ENCODE peak calls at places on chromosomes 11 and 22, in four cellular contexts. One of them, this sample, is unnamed.

GRCh38 chr22:21067075-21067900 is 21.5 kb downstream of the LRRC74B start:
- DNase-seq in HT-29: no peak
- DNase-seq in activated T-cell treated with anti-CD3 and anti-CD28 coated beads, Interleukin-2, amount 50 U/mL, for 72 hours: no peak
- DNase-seq in fibroblast of pulmonary artery: no peak
- DNase-seq in this sample: no peak

GRCh38 chr11:75431533-75432525 is 1.2 kb downstream of the KLHL35 start:
- DNase-seq in fibroblast of pulmonary artery: no peak
- DNase-seq in HT-29: peak
- DNase-seq in activated T-cell treated with anti-CD3 and anti-CD28 coated beads, Interleukin-2, amount 50 U/mL, for 72 hours: no peak
- DNase-seq in this sample: peak

GRCh38 chr11:115425816-115426215 is 78.4 kb downstream of the CADM1 start:
- DNase-seq in HT-29: no peak
- DNase-seq in fibroblast of pulmonary artery: no peak
- DNase-seq in activated T-cell treated with anti-CD3 and anti-CD28 coated beads, Interleukin-2, amount 50 U/mL, for 72 hours: no peak
- DNase-seq in this sample: no peak

GRCh38 chr11:95698939-95699562 is 90.5 kb downstream of the FAM76B start:
- DNase-seq in fibroblast of pulmonary artery: no peak
- DNase-seq in HT-29: no peak
- DNase-seq in activated T-cell treated with anti-CD3 and anti-CD28 coated beads, Interleukin-2, amount 50 U/mL, for 72 hours: no peak
- DNase-seq in this sample: no peak

GRCh38 chr11:121024989-121025388 is 1.1 kb downstream of the TBCEL start:
- DNase-seq in HT-29: peak
- DNase-seq in fibroblast of pulmonary artery: peak
- DNase-seq in activated T-cell treated with anti-CD3 and anti-CD28 coated beads, Interleukin-2, amount 50 U/mL, for 72 hours: no peak
- DNase-seq in this sample: peak

GRCh38 chr22:46031066-46031465 is 54.1 kb upstream of the WNT7B start:
- DNase-seq in activated T-cell treated with anti-CD3 and anti-CD28 coated beads, Interleukin-2, amount 50 U/mL, for 72 hours: no peak
- DNase-seq in fibroblast of pulmonary artery: no peak
- DNase-seq in HT-29: no peak
- DNase-seq in this sample: no peak

GRCh38 chr22:33539902-33540751 is 380.1 kb downstream of the LARGE1 start:
- DNase-seq in activated T-cell treated with anti-CD3 and anti-CD28 coated beads, Interleukin-2, amount 50 U/mL, for 72 hours: no peak
- DNase-seq in fibroblast of pulmonary artery: no peak
- DNase-seq in HT-29: peak
- DNase-seq in this sample: no peak

GRCh38 chr11:24391165-24391564 is 105.7 kb upstream of the LUZP2 start:
- DNase-seq in fibroblast of pulmonary artery: peak
- DNase-seq in HT-29: peak
- DNase-seq in activated T-cell treated with anti-CD3 and anti-CD28 coated beads, Interleukin-2, amount 50 U/mL, for 72 hours: no peak
- DNase-seq in this sample: peak

GRCh38 chr22:20979243-20979809 is 2.8 kb upstream of the LZTR1 start:
- DNase-seq in activated T-cell treated with anti-CD3 and anti-CD28 coated beads, Interleukin-2, amount 50 U/mL, for 72 hours: peak
- DNase-seq in fibroblast of pulmonary artery: peak
- DNase-seq in HT-29: no peak
- DNase-seq in this sample: no peak

GRCh38 chr11:129372609-129373488 is 2.8 kb upstream of the BARX2 start:
- DNase-seq in fibroblast of pulmonary artery: no peak
- DNase-seq in activated T-cell treated with anti-CD3 and anti-CD28 coated beads, Interleukin-2, amount 50 U/mL, for 72 hours: peak
- DNase-seq in HT-29: no peak
- DNase-seq in this sample: no peak

GRCh38 chr11:47843354-47844060 is 4.6 kb downstream of the NUP160 start:
- DNase-seq in fibroblast of pulmonary artery: no peak
- DNase-seq in HT-29: no peak
- DNase-seq in activated T-cell treated with anti-CD3 and anti-CD28 coated beads, Interleukin-2, amount 50 U/mL, for 72 hours: no peak
- DNase-seq in this sample: no peak

GRCh38 chr11:20131744-20132666 is 28.3 kb downstream of the DBX1 start:
- DNase-seq in fibroblast of pulmonary artery: peak
- DNase-seq in activated T-cell treated with anti-CD3 and anti-CD28 coated beads, Interleukin-2, amount 50 U/mL, for 72 hours: peak
- DNase-seq in HT-29: peak
- DNase-seq in this sample: no peak

GRCh38 chr11:78465169-78465942 is 47.7 kb upstream of the GAB2 start:
- DNase-seq in HT-29: no peak
- DNase-seq in fibroblast of pulmonary artery: no peak
- DNase-seq in activated T-cell treated with anti-CD3 and anti-CD28 coated beads, Interleukin-2, amount 50 U/mL, for 72 hours: peak
- DNase-seq in this sample: no peak

GRCh38 chr22:34966980-34967379 is 99.0 kb upstream of the ISX start:
- DNase-seq in HT-29: no peak
- DNase-seq in fibroblast of pulmonary artery: no peak
- DNase-seq in activated T-cell treated with anti-CD3 and anti-CD28 coated beads, Interleukin-2, amount 50 U/mL, for 72 hours: no peak
- DNase-seq in this sample: no peak

GRCh38 chr11:69297225-69297925 is 3.4 kb downstream of the MYEOV start:
- DNase-seq in fibroblast of pulmonary artery: peak
- DNase-seq in HT-29: peak
- DNase-seq in activated T-cell treated with anti-CD3 and anti-CD28 coated beads, Interleukin-2, amount 50 U/mL, for 72 hours: peak
- DNase-seq in this sample: peak

GRCh38 chr22:21919526-21920307 is 32.9 kb downstream of the PPM1F start:
- DNase-seq in activated T-cell treated with anti-CD3 and anti-CD28 coated beads, Interleukin-2, amount 50 U/mL, for 72 hours: no peak
- DNase-seq in fibroblast of pulmonary artery: no peak
- DNase-seq in HT-29: no peak
- DNase-seq in this sample: no peak

GRCh38 chr11:125777309-125777708 is 1.3 kb downstream of the PATE2 start:
- DNase-seq in fibroblast of pulmonary artery: peak
- DNase-seq in HT-29: no peak
- DNase-seq in activated T-cell treated with anti-CD3 and anti-CD28 coated beads, Interleukin-2, amount 50 U/mL, for 72 hours: no peak
- DNase-seq in this sample: peak

GRCh38 chr11:74031310-74031676 is 22.4 kb upstream of the UCP3 start:
- DNase-seq in HT-29: no peak
- DNase-seq in fibroblast of pulmonary artery: no peak
- DNase-seq in activated T-cell treated with anti-CD3 and anti-CD28 coated beads, Interleukin-2, amount 50 U/mL, for 72 hours: no peak
- DNase-seq in this sample: no peak

GRCh38 chr11:33895752-33896137 is 3.9 kb upstream of the LMO2 start:
- DNase-seq in activated T-cell treated with anti-CD3 and anti-CD28 coated beads, Interleukin-2, amount 50 U/mL, for 72 hours: no peak
- DNase-seq in fibroblast of pulmonary artery: no peak
- DNase-seq in HT-29: no peak
- DNase-seq in this sample: no peak

GRCh38 chr11:118899296-118899688 is 15.6 kb downstream of the CXCR5 start:
- DNase-seq in fibroblast of pulmonary artery: no peak
- DNase-seq in activated T-cell treated with anti-CD3 and anti-CD28 coated beads, Interleukin-2, amount 50 U/mL, for 72 hours: no peak
- DNase-seq in HT-29: no peak
- DNase-seq in this sample: no peak

GRCh38 chr11:68148071-68148805 is 27.1 kb upstream of the CHKA start:
- DNase-seq in activated T-cell treated with anti-CD3 and anti-CD28 coated beads, Interleukin-2, amount 50 U/mL, for 72 hours: no peak
- DNase-seq in HT-29: no peak
- DNase-seq in fibroblast of pulmonary artery: no peak
- DNase-seq in this sample: no peak

GRCh38 chr11:66340596-66341501 is 4.1 kb downstream of the BRMS1 start:
- DNase-seq in activated T-cell treated with anti-CD3 and anti-CD28 coated beads, Interleukin-2, amount 50 U/mL, for 72 hours: no peak
- DNase-seq in HT-29: no peak
- DNase-seq in fibroblast of pulmonary artery: no peak
- DNase-seq in this sample: no peak

GRCh38 chr11:107696140-107696539 is 15.7 kb downstream of the SLN start:
- DNase-seq in fibroblast of pulmonary artery: peak
- DNase-seq in HT-29: peak
- DNase-seq in activated T-cell treated with anti-CD3 and anti-CD28 coated beads, Interleukin-2, amount 50 U/mL, for 72 hours: no peak
- DNase-seq in this sample: peak

GRCh38 chr11:14248577-14248976 is 110.4 kb downstream of the RRAS2 start:
- DNase-seq in activated T-cell treated with anti-CD3 and anti-CD28 coated beads, Interleukin-2, amount 50 U/mL, for 72 hours: no peak
- DNase-seq in HT-29: no peak
- DNase-seq in fibroblast of pulmonary artery: no peak
- DNase-seq in this sample: no peak

GRCh38 chr11:10818594-10818993 is 9.9 kb upstream of the EIF4G2 start:
- DNase-seq in activated T-cell treated with anti-CD3 and anti-CD28 coated beads, Interleukin-2, amount 50 U/mL, for 72 hours: no peak
- DNase-seq in fibroblast of pulmonary artery: no peak
- DNase-seq in HT-29: no peak
- DNase-seq in this sample: peak

GRCh38 chr11:68784653-68785052 is 33.3 kb upstream of the TESMIN start:
- DNase-seq in fibroblast of pulmonary artery: no peak
- DNase-seq in activated T-cell treated with anti-CD3 and anti-CD28 coated beads, Interleukin-2, amount 50 U/mL, for 72 hours: no peak
- DNase-seq in HT-29: no peak
- DNase-seq in this sample: no peak

GRCh38 chr11:83680351-83680750 is 394.2 kb upstream of the CCDC90B start:
- DNase-seq in activated T-cell treated with anti-CD3 and anti-CD28 coated beads, Interleukin-2, amount 50 U/mL, for 72 hours: no peak
- DNase-seq in fibroblast of pulmonary artery: no peak
- DNase-seq in HT-29: no peak
- DNase-seq in this sample: no peak

GRCh38 chr11:121810291-121810690 is 305.7 kb downstream of the BLID start:
- DNase-seq in activated T-cell treated with anti-CD3 and anti-CD28 coated beads, Interleukin-2, amount 50 U/mL, for 72 hours: no peak
- DNase-seq in HT-29: no peak
- DNase-seq in fibroblast of pulmonary artery: peak
- DNase-seq in this sample: peak

GRCh38 chr22:44916281-44917231 is 93.2 kb downstream of the PHF21B start:
- DNase-seq in activated T-cell treated with anti-CD3 and anti-CD28 coated beads, Interleukin-2, amount 50 U/mL, for 72 hours: no peak
- DNase-seq in HT-29: no peak
- DNase-seq in fibroblast of pulmonary artery: no peak
- DNase-seq in this sample: no peak

GRCh38 chr22:30204742-30205111 is 41.8 kb downstream of the LIF start:
- DNase-seq in fibroblast of pulmonary artery: peak
- DNase-seq in HT-29: no peak
- DNase-seq in activated T-cell treated with anti-CD3 and anti-CD28 coated beads, Interleukin-2, amount 50 U/mL, for 72 hours: no peak
- DNase-seq in this sample: peak

GRCh38 chr11:87173185-87174039 is 135.7 kb downstream of the TMEM135 start:
- DNase-seq in HT-29: peak
- DNase-seq in fibroblast of pulmonary artery: peak
- DNase-seq in activated T-cell treated with anti-CD3 and anti-CD28 coated beads, Interleukin-2, amount 50 U/mL, for 72 hours: no peak
- DNase-seq in this sample: peak

GRCh38 chr22:42511401-42511891 is 8.2 kb downstream of the RRP7A start:
- DNase-seq in fibroblast of pulmonary artery: peak
- DNase-seq in activated T-cell treated with anti-CD3 and anti-CD28 coated beads, Interleukin-2, amount 50 U/mL, for 72 hours: no peak
- DNase-seq in HT-29: no peak
- DNase-seq in this sample: no peak

GRCh38 chr11:83865636-83866461 is 579.7 kb upstream of the CCDC90B start:
- DNase-seq in fibroblast of pulmonary artery: peak
- DNase-seq in activated T-cell treated with anti-CD3 and anti-CD28 coated beads, Interleukin-2, amount 50 U/mL, for 72 hours: no peak
- DNase-seq in HT-29: no peak
- DNase-seq in this sample: no peak

This sample was measured in LHCN-M2.